ENCODE peak calls at places on chromosomes 1 and 21, in five cellular contexts. V is OCI-LY7, F is AG04450, B is GM12878, I is stomach. Z is an unnamed sample.

GRCh38 chr1:230858918-230859819 is 9.2 kb downstream of the C1orf198 start:
- DNase-seq in I (no peak), B (no peak), F (peak; percentile 42), V (no peak), Z (no peak)

GRCh38 chr1:901108-901859 is 22.4 kb upstream of the SAMD11 start:
- DNase-seq in V (no peak), I (no peak), F (no peak), B (no peak), Z (no peak)

GRCh38 chr1:241518447-241519307 is 878 bp downstream of the FH start:
- DNase-seq in I (no peak), F (no peak), V (peak; percentile 51), B (no peak), Z (peak; percentile 41)

GRCh38 chr1:83639785-83640184 is 359.1 kb downstream of the TTLL7 start:
- DNase-seq in I (no peak), F (no peak), V (no peak), B (no peak), Z (no peak)

GRCh38 chr1:4178501-4178900 is 278.4 kb upstream of the C1orf174 start:
- DNase-seq in F (no peak), B (no peak), I (no peak), V (peak; percentile 31), Z (no peak)

GRCh38 chr1:78483903-78484302 is 6.9 kb upstream of the PTGFR start:
- DNase-seq in B (no peak), F (no peak), V (no peak), I (no peak), Z (no peak)

GRCh38 chr1:53254011-53254640 is 15.8 kb upstream of the MAGOH start:
- DNase-seq in F (peak; percentile 6), B (no peak), V (no peak), I (no peak), Z (no peak)

GRCh38 chr21:45514311-45515021 is 27.8 kb downstream of the SLC19A1 start:
- DNase-seq in F (no peak), I (no peak), B (no peak), V (no peak), Z (no peak)

GRCh38 chr1:38123356-38123755 is 76.8 kb upstream of the POU3F1 start:
- DNase-seq in F (no peak), B (no peak), I (no peak), V (no peak), Z (no peak)

DNA sequence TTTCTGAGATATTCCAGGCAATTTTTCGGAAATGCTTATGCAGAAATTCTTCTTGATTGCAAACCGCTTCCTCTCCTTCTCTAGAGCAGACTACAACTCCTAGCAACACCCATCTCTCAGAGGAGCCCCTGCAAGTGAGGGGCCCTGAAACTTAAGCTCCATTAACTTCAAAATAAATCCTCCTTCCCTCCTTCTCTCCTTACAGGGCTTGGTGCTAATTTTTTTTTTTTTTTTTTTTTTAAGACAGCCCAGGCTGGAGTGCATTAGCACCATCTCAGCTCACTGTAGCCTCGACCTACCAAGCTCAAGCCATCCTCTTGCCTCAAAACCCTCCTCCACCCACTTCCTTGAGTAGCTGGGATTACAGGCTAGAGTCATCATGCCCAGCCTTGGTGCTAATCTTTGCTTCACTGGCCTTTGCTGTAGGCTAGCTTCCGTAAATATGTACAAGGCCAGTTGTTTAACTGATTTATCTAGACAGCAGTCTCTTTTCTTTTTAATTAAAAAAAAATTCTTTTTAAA is 30.2 kb upstream of the SFPQ start:
- DNase-seq in V (no peak), F (no peak), I (no peak), B (no peak), Z (no peak)
- TF ChIP-seq CTCF in V (no peak), F (no peak), I (no peak), B (no peak), Z (no peak)

GRCh38 chr1:10387611-10388386 is 11.1 kb upstream of the PGD start:
- DNase-seq in I (no peak), B (peak; percentile 4), F (peak; percentile 41), V (peak; percentile 78), Z (no peak)

GRCh38 chr1:10388387-10388715 is 10.5 kb upstream of the PGD start:
- DNase-seq in V (no peak), B (no peak), I (no peak), F (no peak), Z (no peak)

GRCh38 chr1:10384219-10384618 is 14.6 kb upstream of the PGD start:
- DNase-seq in F (no peak), V (no peak), B (no peak), I (no peak), Z (no peak)

GRCh38 chr1:10389271-10389973 is 9.4 kb upstream of the PGD start:
- DNase-seq in V (no peak), I (no peak), F (no peak), B (no peak), Z (no peak)

DNA sequence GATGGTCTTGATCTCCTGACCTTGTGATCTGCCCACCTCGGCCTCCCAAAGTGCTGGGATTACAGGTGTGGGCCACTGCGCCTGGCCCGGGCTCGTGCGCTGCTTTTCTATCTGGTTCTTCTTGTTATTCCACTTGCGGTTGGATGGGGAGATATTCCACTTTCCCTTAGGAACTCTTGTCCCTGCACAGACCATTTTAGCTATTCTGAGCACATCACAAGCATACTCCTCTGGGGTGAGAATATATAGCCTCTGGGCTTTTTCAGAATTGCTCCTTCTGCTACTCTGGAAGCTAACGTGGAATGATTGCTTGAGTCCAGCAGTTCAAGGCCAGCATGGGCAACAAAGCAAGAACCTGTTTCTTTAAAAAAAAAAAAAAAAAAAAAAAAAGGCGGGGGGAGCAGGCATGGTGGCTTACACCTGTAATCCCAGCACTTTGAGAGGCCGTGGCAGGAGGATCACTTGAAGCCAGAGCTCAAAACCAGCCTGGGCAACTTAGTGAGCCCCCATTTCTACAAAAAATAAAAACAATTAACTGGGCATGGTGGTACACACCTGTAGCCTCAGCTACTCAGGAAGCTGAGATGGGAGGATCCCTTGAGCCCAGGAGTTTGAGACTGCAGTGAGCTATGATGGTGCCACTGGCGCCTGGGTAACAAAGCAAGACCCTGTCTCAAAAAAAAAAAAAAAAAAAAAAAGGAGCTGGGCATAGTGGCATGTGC is 11.9 kb upstream of the PGD start:
- DNase-seq in F (no peak), V (no peak), I (no peak), B (no peak), Z (no peak)
- TF ChIP-seq CTCF in F (no peak), V (no peak), I (no peak), B (no peak), Z (no peak)

GRCh38 chr1:221704291-221704690 is 37.6 kb downstream of the DUSP10 start:
- DNase-seq in F (no peak), V (no peak), B (no peak), I (no peak), Z (no peak)
- TF ChIP-seq CTCF in F (no peak), V (no peak), B (no peak), I (no peak), Z (no peak)

GRCh38 chr1:185453496-185454192 is 136.6 kb upstream of the IVNS1ABP start:
- DNase-seq in F (peak; percentile 82), I (no peak), B (no peak), V (no peak), Z (no peak)
- TF ChIP-seq CTCF in F (no peak), I (no peak), B (no peak), V (no peak), Z (no peak)

GRCh38 chr1:97192872-97193572 is 471.4 kb downstream of the PTBP2 start:
- DNase-seq in V (no peak), B (no peak), I (peak; percentile 55), F (peak; percentile 93), Z (no peak)
- TF ChIP-seq CTCF in V (no peak), B (no peak), I (no peak), F (peak; percentile 48), Z (no peak)

DNA sequence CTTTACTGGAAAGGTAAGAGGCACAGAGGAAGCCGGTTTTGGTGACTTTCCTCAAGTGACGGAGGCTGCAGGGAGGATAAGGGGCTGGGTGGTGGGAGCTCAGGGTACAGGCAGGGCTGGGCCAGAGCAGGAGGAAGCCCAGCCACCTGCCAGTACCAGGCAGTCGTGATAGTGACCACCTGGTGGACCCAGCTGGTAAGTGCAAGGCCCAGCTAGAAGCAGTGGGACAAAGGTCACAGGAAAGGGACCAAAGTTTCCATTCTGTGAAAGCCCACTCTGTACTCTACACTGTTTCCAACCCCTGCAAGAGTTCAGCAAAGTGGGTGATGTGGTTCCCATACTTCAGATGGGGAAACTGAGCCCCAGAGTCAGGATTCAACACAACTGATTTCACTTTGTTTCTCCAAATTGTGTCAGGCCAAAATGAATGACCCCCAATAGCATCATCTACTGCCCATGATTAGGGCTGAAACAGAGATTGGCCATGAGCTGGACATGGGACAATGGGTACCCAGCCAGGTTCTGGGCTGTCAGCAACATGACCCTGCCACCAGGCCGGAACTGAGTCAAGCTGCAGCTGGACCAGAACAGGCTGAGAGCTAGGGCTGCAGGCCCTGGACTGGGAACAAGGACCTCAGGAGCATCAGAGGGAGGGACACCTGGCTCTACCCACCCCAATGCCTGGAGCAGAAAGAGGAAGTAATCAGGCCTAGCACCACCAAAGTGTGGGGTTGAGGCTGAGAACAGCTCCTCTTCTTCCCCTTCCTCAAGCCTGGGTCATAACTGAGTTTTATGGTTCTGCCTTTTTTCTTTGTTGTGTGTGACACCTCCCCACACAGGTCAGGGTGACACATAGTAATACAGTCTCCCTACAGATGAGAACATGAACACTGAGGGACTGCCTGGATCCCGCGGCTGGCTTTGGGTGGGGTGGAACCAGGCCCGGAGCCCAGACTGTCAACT is 50.2 kb downstream of the KCNN3 start:
- DNase-seq in F (no peak), B (no peak), I (peak; percentile 31), V (peak; percentile 65), Z (peak; percentile 55)
- TF ChIP-seq CTCF in F (peak; percentile 47), B (peak; percentile 59), I (no peak), V (no peak), Z (peak; percentile 59)

GRCh38 chr1:226201029-226201593 is 14.6 kb upstream of the ACBD3 start:
- DNase-seq in B (no peak), I (no peak), V (peak; percentile 79), F (no peak), Z (peak; percentile 23)
- TF ChIP-seq CTCF in B (peak; percentile 59), I (no peak), V (peak; percentile 91), F (peak; percentile 53), Z (no peak)

DNA sequence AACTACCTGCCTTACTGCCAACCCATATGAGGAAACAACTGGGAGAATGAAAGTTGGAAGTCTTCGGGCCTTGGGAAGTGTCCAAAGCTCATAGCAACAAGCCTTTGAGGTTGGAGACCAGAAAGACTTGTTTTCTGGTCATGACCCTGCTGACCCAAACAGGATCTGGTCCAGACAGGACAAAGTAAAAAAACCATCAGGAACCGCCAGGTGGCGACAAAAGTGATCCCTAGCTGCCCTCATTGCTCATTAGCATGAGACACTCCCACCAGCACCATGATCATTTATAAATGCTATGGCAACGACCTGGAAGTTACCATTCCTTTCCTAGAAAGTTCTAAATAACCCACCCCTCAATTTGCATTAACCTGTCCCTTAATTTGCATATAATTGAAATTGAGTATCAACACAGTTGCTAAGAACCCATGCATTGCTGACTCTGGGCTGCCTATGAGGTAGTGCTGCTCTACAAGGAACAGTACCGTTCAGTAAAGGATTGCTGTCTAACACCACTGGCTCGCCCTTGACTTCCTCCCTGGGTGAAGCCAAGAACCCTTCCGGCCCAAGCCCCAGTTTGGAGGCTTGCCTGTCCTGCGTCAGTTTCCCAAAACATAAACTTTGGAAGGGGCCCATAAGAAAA is 89.0 kb downstream of the URB2 start:
- DNase-seq in I (peak; percentile 81), B (no peak), F (no peak), V (peak; percentile 62), Z (peak; percentile 56)
- TF ChIP-seq CTCF in I (no peak), B (peak; percentile 62), F (peak; percentile 49), V (peak; percentile 90), Z (peak; percentile 45)

Z was measured in activated CD8-positive, alpha-beta T cell treated with anti-CD3 and anti-CD28 coated beads for 36 hours.